ENCODE peak calls at places on chromosomes 1 and 21, in nine cellular contexts. T is NCI-H510A; Z is memory B cell; V is naive thymus-derived CD8-positive, alpha-beta T cell; G is PC-9; A is choroid plexus epithelial cell; I is lung; E is HCT116; P is pancreas. L is an unnamed sample.

GRCh38 chr1:232204269-232204668 is 425.7 kb downstream of the SIPA1L2 start:
- DNase-seq in T (no peak), V (no peak), I (no peak), G (no peak), P (no peak), Z (no peak), A (peak), E (no peak), L (no peak)

GRCh38 chr1:49125746-49126145 is 349.1 kb upstream of the BEND5 start:
- DNase-seq in I (no peak), G (no peak), Z (no peak), A (no peak), E (no peak), T (no peak), P (no peak), V (no peak), L (no peak)

GRCh38 chr1:156368889-156369684 is at the start of gene RHBG:
- DNase-seq in I (peak), A (peak), G (no peak), V (no peak), T (peak), P (peak), Z (no peak), E (no peak), L (no peak)

GRCh38 chr1:37305841-37306240 is 168.5 kb upstream of the ZC3H12A start:
- DNase-seq in A (no peak), Z (no peak), E (no peak), T (peak), G (no peak), V (no peak), I (no peak), P (no peak), L (no peak)

GRCh38 chr1:90262791-90263190 is 267.9 kb downstream of the ZNF326 start:
- DNase-seq in Z (no peak), V (no peak), A (no peak), G (no peak), T (no peak), P (no peak), I (no peak), E (no peak), L (no peak)

GRCh38 chr1:192477630-192478029 is 97.9 kb upstream of the RGS1 start:
- DNase-seq in Z (no peak), T (no peak), I (no peak), A (peak), G (peak), E (no peak), V (no peak), P (no peak), L (peak)

GRCh38 chr1:24189528-24189927 is 2.4 kb upstream of the IFNLR1 start:
- DNase-seq in P (no peak), Z (peak), T (no peak), A (no peak), V (peak), G (no peak), E (no peak), I (no peak), L (no peak)

GRCh38 chr1:205247130-205247921 is 19.6 kb downstream of the TMCC2 start:
- DNase-seq in Z (no peak), G (no peak), V (no peak), P (no peak), E (no peak), A (no peak), I (no peak), T (no peak), L (no peak)

GRCh38 chr1:242225770-242226573 is 227.1 kb upstream of the MAP1LC3C start:
- DNase-seq in G (peak), E (no peak), T (no peak), P (no peak), A (no peak), V (no peak), I (no peak), Z (no peak), L (peak)

GRCh38 chr1:18109756-18110597 is 2.4 kb downstream of the IGSF21 start:
- DNase-seq in E (no peak), I (no peak), T (peak), P (peak), G (no peak), V (no peak), A (no peak), Z (no peak), L (no peak)

GRCh38 chr1:53315456-53316048 is 12.3 kb downstream of the LRP8 start:
- DNase-seq in P (no peak), V (no peak), Z (no peak), G (no peak), T (no peak), I (no peak), E (no peak), A (no peak), L (no peak)

GRCh38 chr1:33336580-33336979 is 15.7 kb upstream of the A3GALT2 start:
- DNase-seq in Z (no peak), A (peak), G (no peak), V (no peak), E (no peak), T (peak), P (no peak), I (no peak), L (no peak)

GRCh38 chr1:155873860-155874259 is 14.5 kb downstream of the SYT11 start:
- DNase-seq in I (no peak), E (no peak), G (no peak), T (no peak), A (peak), Z (no peak), V (no peak), P (no peak), L (no peak)

GRCh38 chr21:32772281-32773047 is 909 bp upstream of the PAXBP1 start:
- DNase-seq in I (no peak), P (peak), Z (no peak), G (peak), E (no peak), T (peak), A (peak), V (peak), L (no peak)

GRCh38 chr1:47393141-47393540 is 22.9 kb upstream of the FOXE3 start:
- DNase-seq in I (no peak), E (no peak), V (no peak), T (no peak), Z (no peak), P (no peak), A (no peak), G (peak), L (no peak)

GRCh38 chr1:77506771-77507170 is 175.7 kb downstream of the ZZZ3 start:
- DNase-seq in E (no peak), G (no peak), Z (no peak), T (no peak), P (no peak), I (no peak), V (no peak), A (no peak), L (no peak)

GRCh38 chr1:173878251-173878650 is 10.1 kb downstream of the ZBTB37 start:
- DNase-seq in T (no peak), Z (no peak), I (no peak), P (no peak), G (no peak), V (no peak), A (no peak), E (no peak), L (no peak)

GRCh38 chr1:71047635-71048607 is at the start of gene PTGER3:
- DNase-seq in A (no peak), V (no peak), I (peak), G (no peak), E (no peak), Z (peak), P (peak), T (peak), L (peak)

GRCh38 chr1:178262101-178262500 is 168.2 kb downstream of the RASAL2 start:
- DNase-seq in T (no peak), Z (no peak), G (peak), V (no peak), A (peak), E (no peak), P (no peak), I (no peak), L (peak)

GRCh38 chr1:226417350-226417749 is 9.5 kb upstream of the PARP1 start:
- DNase-seq in Z (no peak), I (no peak), V (no peak), P (no peak), G (no peak), T (no peak), E (no peak), A (no peak), L (no peak)

GRCh38 chr1:187033721-187034120 is 205.0 kb downstream of the PLA2G4A start:
- DNase-seq in A (no peak), G (no peak), E (no peak), P (no peak), Z (no peak), T (no peak), I (no peak), V (no peak), L (no peak)

GRCh38 chr1:178371236-178371635 is 125.5 kb downstream of the CLEC20A start:
- DNase-seq in P (no peak), Z (no peak), G (no peak), I (no peak), E (no peak), V (no peak), T (no peak), A (peak), L (no peak)

GRCh38 chr1:23774174-23774880 is 3.9 kb upstream of the PITHD1 start:
- DNase-seq in A (no peak), E (no peak), I (no peak), T (no peak), P (no peak), Z (no peak), G (no peak), V (no peak), L (no peak)

GRCh38 chr1:28109639-28110038 is 21.2 kb upstream of the EYA3 start:
- DNase-seq in G (no peak), T (no peak), V (no peak), E (no peak), A (no peak), P (no peak), Z (no peak), I (no peak), L (no peak)

GRCh38 chr1:119987112-119987511 is 82.3 kb downstream of the NOTCH2 start:
- DNase-seq in Z (no peak), P (no peak), G (peak), V (no peak), A (peak), I (no peak), T (no peak), E (no peak), L (no peak)

GRCh38 chr1:210900079-210900478 is 233.9 kb downstream of the KCNH1 start:
- DNase-seq in G (no peak), I (no peak), A (no peak), E (no peak), Z (no peak), T (no peak), V (no peak), P (no peak), L (no peak)

GRCh38 chr1:156865865-156866678 is 5.4 kb downstream of the NTRK1 start:
- DNase-seq in Z (no peak), V (no peak), P (no peak), A (no peak), T (no peak), G (no peak), I (no peak), E (no peak), L (no peak)

GRCh38 chr1:229104654-229105053 is 166.3 kb upstream of the RAB4A start:
- DNase-seq in A (no peak), V (no peak), Z (no peak), T (no peak), G (no peak), E (no peak), P (no peak), I (no peak), L (no peak)

GRCh38 chr1:26546375-26546774 is 16.8 kb downstream of the RPS6KA1 start:
- DNase-seq in E (no peak), V (no peak), P (no peak), I (no peak), T (no peak), Z (no peak), A (no peak), G (no peak), L (no peak)

GRCh38 chr1:8055973-8056372 is 29.9 kb upstream of the ERRFI1 start:
- DNase-seq in E (peak), Z (no peak), A (peak), P (no peak), I (no peak), G (peak), V (no peak), T (no peak), L (no peak)

GRCh38 chr1:64112281-64112680 is 91.1 kb upstream of the UBE2U start:
- DNase-seq in T (no peak), I (no peak), G (peak), E (no peak), A (peak), V (no peak), P (no peak), Z (no peak), L (no peak)

GRCh38 chr1:157505481-157506272 is 46.6 kb downstream of the FCRL5 start:
- DNase-seq in I (peak), A (peak), T (peak), Z (peak), P (no peak), E (peak), G (no peak), V (peak), L (peak)